ENCODE peak calls at places on chromosomes 3 and 15, in four cellular contexts. O, S, M and I are unnamed samples.

GRCh38 chr3:73353661-73354217 is 271.0 kb downstream of the PDZRN3 start:
- DNase-seq in S (peak; percentile 6), O (no peak), M (no peak), I (no peak)

GRCh38 chr3:89067736-89068135 is 39.7 kb upstream of the EPHA3 start:
- DNase-seq in O (no peak), S (no peak), M (no peak), I (no peak)

GRCh38 chr3:151599103-151599672 is 134.5 kb upstream of the AADACL2 start:
- DNase-seq in S (no peak), O (no peak), M (peak; percentile 15), I (no peak)

GRCh38 chr15:55630921-55631320 is 42.8 kb upstream of the PYGO1 start:
- DNase-seq in S (no peak), O (no peak), M (no peak), I (peak; percentile 11)

GRCh38 chr15:91224750-91225380 is 124.8 kb downstream of the SV2B start:
- DNase-seq in O (peak; percentile 5), M (peak; percentile 48), S (peak; percentile 41), I (peak; percentile 54)

GRCh38 chr3:69410301-69410700 is 24.4 kb upstream of the FRMD4B start:
- DNase-seq in S (peak; percentile 53), M (peak; percentile 33), O (peak; percentile 61), I (peak; percentile 89)

GRCh38 chr3:157130138-157130880 is 29.6 kb downstream of the CCNL1 start:
- DNase-seq in S (peak; percentile 64), O (no peak), M (peak; percentile 71), I (peak; percentile 61)

GRCh38 chr3:66031102-66031698 is 7.5 kb downstream of the MAGI1 start:
- DNase-seq in S (peak; percentile 33), O (no peak), M (no peak), I (no peak)

GRCh38 chr3:196645917-196646735 is 6.6 kb downstream of the NRROS start:
- DNase-seq in O (no peak), S (no peak), M (no peak), I (no peak)

GRCh38 chr3:150734795-150735119 is 28.2 kb downstream of the SIAH2 start:
- DNase-seq in M (no peak), O (no peak), S (no peak), I (no peak)

GRCh38 chr15:87209891-87210649 is 1046.5 kb downstream of the NTRK3 start:
- DNase-seq in O (no peak), M (no peak), S (no peak), I (no peak)

DNA sequence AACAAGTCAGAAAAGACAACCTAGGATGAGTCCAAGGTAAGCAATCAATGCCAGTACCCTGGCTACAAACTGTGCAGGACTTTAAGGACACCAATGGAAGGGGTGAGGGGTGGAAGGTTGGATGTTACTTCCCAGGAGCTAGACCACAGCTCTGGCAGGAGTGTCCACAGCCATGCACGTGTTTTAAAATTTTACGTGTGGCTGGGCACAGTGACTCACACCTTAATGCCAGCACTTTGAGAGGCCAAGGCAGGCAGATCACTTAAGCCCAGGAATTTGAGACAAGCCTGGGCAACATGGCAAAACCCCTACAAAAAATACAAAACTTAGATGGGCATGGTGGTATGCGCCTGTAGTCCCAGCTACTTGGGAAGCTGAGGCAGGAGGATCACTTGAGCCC is 14.7 kb upstream of the HDC start:
- DNase-seq in S (no peak), M (no peak), O (no peak), I (no peak)
- TF ChIP-seq FOS in S (no peak), M (no peak), O (no peak), I (no peak)

GRCh38 chr3:117130222-117130621 is 420.6 kb downstream of the TUSC7 start:
- DNase-seq in O (no peak), S (peak; percentile 39), M (no peak), I (no peak)

GRCh38 chr3:117127147-117127546 is 417.6 kb downstream of the TUSC7 start:
- DNase-seq in M (no peak), S (no peak), O (no peak), I (no peak)

GRCh38 chr3:117131259-117131658 is 421.7 kb downstream of the TUSC7 start:
- DNase-seq in S (no peak), M (no peak), O (no peak), I (no peak)

GRCh38 chr3:117128133-117128532 is 418.6 kb downstream of the TUSC7 start:
- DNase-seq in S (peak; percentile 50), O (no peak), M (no peak), I (no peak)

DNA sequence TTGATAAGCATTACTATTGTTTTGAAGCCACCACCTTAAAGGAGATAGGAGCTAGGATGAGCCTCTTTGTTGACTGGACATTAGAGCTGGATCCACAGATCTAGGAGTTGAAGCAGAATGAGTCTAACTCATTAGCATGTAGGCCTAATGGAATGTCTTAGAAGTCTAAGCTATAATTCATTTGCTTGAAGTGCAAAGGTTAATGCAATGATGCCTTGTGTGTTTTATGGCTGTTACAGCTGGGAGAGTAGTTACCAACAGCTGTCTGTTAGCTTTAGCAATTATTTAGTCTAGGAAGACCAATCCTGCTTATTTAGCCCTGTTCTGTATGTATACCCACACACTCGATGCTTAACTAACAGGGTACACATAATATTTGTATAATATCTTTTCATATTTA is 419.3 kb downstream of the TUSC7 start:
- DNase-seq in M (no peak), O (no peak), S (no peak), I (no peak)
- H3K27ac ChIP-seq in M (no peak overlapping the region), O (no peak overlapping the region), S (no peak overlapping the region), I (no peak overlapping the region)

GRCh38 chr3:54706783-54707182 is 221.1 kb downstream of the LRTM1 start:
- DNase-seq in M (no peak), O (no peak), S (no peak), I (no peak)
- TF ChIP-seq FOS in M (no peak), O (no peak), S (no peak), I (no peak)

GRCh38 chr3:177615015-177615414 is 417.7 kb upstream of the TBL1XR1 start:
- DNase-seq in M (peak; percentile 26), S (peak; percentile 97), O (no peak), I (peak; percentile 90)
- H3K27ac ChIP-seq in M (peak overlapping the region; percentile 58), S (no peak overlapping the region), O (no peak overlapping the region), I (no peak overlapping the region)

GRCh38 chr3:189947068-189947467 is 173.6 kb downstream of the P3H2 start:
- DNase-seq in M (no peak), O (no peak), S (no peak), I (no peak)

GRCh38 chr3:189942948-189943347 is 177.7 kb downstream of the P3H2 start:
- DNase-seq in S (no peak), O (no peak), M (no peak), I (no peak)

GRCh38 chr3:189941679-189942078 is 179.0 kb downstream of the P3H2 start:
- DNase-seq in O (no peak), M (no peak), S (peak; percentile 59), I (peak; percentile 53)

GRCh38 chr3:189945935-189946709 is 174.6 kb downstream of the P3H2 start:
- DNase-seq in S (no peak), O (no peak), M (no peak), I (no peak)

DNA sequence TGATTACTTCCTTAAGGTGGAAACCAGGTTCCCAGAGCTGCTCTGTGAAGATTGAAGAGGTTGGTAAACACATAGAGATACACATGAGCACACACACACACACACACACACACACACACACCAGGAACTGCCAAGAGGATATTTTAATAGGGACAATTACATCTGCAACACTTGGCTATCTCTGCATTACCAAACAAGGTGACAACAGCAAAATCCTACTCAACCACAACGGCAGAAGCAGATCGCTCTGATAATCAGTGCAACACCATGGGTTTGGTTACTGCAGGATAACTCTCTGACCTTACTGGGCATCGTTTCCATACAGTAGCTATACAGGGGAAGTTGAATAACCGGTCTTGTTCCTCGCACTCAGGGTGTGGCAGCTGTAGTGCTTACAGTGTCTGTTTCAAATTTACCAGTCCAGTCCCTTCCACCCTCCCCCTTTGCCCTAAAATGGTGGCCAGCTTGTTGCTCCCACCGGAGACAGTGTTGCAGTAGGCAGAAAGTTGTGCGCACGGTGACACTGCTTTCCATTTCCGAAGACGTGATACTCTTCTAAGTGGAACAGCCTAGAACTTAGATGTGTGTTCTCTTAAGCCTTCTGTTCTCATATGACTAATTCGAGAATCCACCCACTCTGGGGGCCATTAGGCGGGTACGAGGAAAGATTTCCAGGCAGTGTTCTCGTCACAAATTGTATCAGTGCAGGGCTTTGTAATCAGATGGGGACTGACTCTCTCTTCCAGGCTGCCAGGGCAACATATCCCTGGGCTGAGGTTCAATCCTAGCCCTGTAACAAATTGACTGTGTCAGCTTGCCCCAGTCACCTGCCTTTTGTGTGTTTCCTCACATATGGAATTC is 176.2 kb downstream of the P3H2 start:
- DNase-seq in S (no peak), O (no peak), M (no peak), I (no peak)
- TF ChIP-seq FOS in S (no peak), O (no peak), M (no peak), I (no peak)

GRCh38 chr15:31347981-31348803 is 21.6 kb downstream of the KLF13 start:
- DNase-seq in M (no peak), O (no peak), S (no peak), I (no peak)

GRCh38 chr15:31347067-31347975 is 20.7 kb downstream of the KLF13 start:
- DNase-seq in S (no peak), O (no peak), M (no peak), I (no peak)

GRCh38 chr15:31350771-31351170 is 24.1 kb downstream of the KLF13 start:
- DNase-seq in M (no peak), S (no peak), O (no peak), I (no peak)

GRCh38 chr15:31352283-31352880 is 25.7 kb downstream of the KLF13 start:
- DNase-seq in O (no peak), M (no peak), S (peak; percentile 4), I (no peak)

GRCh38 chr15:31349233-31350141 is 22.9 kb downstream of the KLF13 start:
- DNase-seq in O (no peak), S (no peak), M (no peak), I (no peak)
- H3K27ac ChIP-seq in O (peak overlapping the region; percentile 24), S (no peak overlapping the region), M (no peak overlapping the region), I (no peak overlapping the region)

GRCh38 chr3:45236964-45237363 is 10.9 kb upstream of the TMEM158 start:
- DNase-seq in S (no peak), M (peak; percentile 64), O (no peak), I (no peak)
- TF ChIP-seq FOS in S (no peak), M (peak; percentile 59), O (no peak), I (no peak)

GRCh38 chr3:58383476-58383875 is 50.2 kb downstream of the PDHB start:
- DNase-seq in O (no peak), S (peak; percentile 58), M (no peak), I (no peak)
- H3K27ac ChIP-seq in O (no peak overlapping the region), S (peak overlapping the region; percentile 80), M (no peak overlapping the region), I (no peak overlapping the region)

DNA sequence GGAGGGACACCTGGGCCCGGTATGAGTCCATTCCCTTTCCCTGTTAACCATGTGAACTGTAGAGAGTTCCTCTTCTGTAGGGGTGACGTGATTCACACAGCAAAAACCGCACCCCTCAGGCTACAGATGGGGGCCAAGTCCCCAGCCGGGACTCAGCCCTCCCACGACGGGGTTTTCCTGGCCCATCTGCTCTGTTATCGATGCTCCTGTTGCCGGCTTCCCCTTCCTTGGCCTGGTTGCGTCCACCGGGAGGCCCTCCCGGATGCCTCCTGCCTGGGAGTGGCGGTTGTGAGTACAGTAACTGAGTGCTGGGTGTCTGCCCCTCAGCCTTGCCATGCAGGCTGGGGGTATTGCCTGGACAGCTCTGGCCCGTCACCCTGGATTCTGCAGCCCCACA is 792 bp upstream of the PLXNA1 start:
- DNase-seq in S (peak; percentile 27), M (peak; percentile 45), O (peak; percentile 38), I (no peak)
- TF ChIP-seq FOS in S (no peak), M (no peak), O (no peak), I (no peak)